ENCODE peak calls at places on chromosomes 6 and 20, in six cellular contexts. M is stomach; P is AG04449; S is GM23248; V is CD4-positive, CD25-positive, alpha-beta regulatory T cell; Y is transverse colon. B is an unnamed sample.

GRCh38 chr6:119565893-119566292 is 216.3 kb upstream of the MAN1A1 start:
- DNase-seq in Y (no peak), M (no peak), V (no peak), S (no peak), P (no peak), B (no peak)

GRCh38 chr6:7991536-7991935 is 72.7 kb downstream of the BLOC1S5 start:
- DNase-seq in Y (no peak), S (peak; percentile 9), M (no peak), P (no peak), V (no peak), B (no peak)

GRCh38 chr6:83062225-83062624 is 3.4 kb downstream of the UBE3D start:
- DNase-seq in M (no peak), V (no peak), S (peak; percentile 70), Y (no peak), P (peak; percentile 58), B (no peak)

GRCh38 chr6:135576055-135576454 is 78.5 kb upstream of the AHI1 start:
- DNase-seq in M (no peak), V (no peak), P (peak; percentile 77), Y (no peak), S (peak; percentile 82), B (no peak)

GRCh38 chr20:1528811-1529210 is 28.7 kb downstream of the SIRPD start:
- DNase-seq in V (no peak), S (peak; percentile 48), Y (no peak), P (no peak), M (no peak), B (no peak)

GRCh38 chr20:2899243-2899642 is 26.0 kb downstream of the PTPRA start:
- DNase-seq in M (no peak), P (no peak), V (no peak), Y (no peak), S (no peak), B (no peak)

GRCh38 chr20:46377532-46377931 is 28.9 kb downstream of the ELMO2 start:
- DNase-seq in V (no peak), P (no peak), M (no peak), S (no peak), Y (no peak), B (no peak)

GRCh38 chr6:22737331-22737730 is 168.0 kb downstream of the HDGFL1 start:
- DNase-seq in P (peak; percentile 38), M (no peak), Y (peak; percentile 13), V (no peak), S (peak; percentile 29), B (no peak)

GRCh38 chr6:168607272-168608112 is 166.5 kb downstream of the SMOC2 start:
- DNase-seq in S (no peak), Y (no peak), V (no peak), M (no peak), P (no peak), B (no peak)

GRCh38 chr6:62980093-62980492 is 231.2 kb upstream of the FKBP1C start:
- DNase-seq in P (no peak), Y (no peak), V (no peak), M (no peak), S (no peak), B (no peak)

GRCh38 chr20:51759769-51760510 is 8.2 kb downstream of the ATP9A start:
- DNase-seq in P (no peak), V (no peak), M (no peak), S (peak; percentile 14), Y (no peak), B (no peak)

GRCh38 chr20:16475225-16475624 is 98.0 kb downstream of the KIF16B start:
- DNase-seq in V (no peak), M (no peak), Y (no peak), S (peak; percentile 13), P (no peak), B (no peak)

GRCh38 chr20:2312876-2313275 is 17.1 kb downstream of the TGM3 start:
- DNase-seq in Y (no peak), V (no peak), P (no peak), M (no peak), S (peak; percentile 82), B (no peak)

GRCh38 chr6:41966961-41967311 is 25.3 kb upstream of the CCND3 start:
- DNase-seq in M (no peak), V (no peak), Y (no peak), S (peak; percentile 54), P (no peak), B (no peak)

GRCh38 chr6:154127638-154128037 is 88.6 kb downstream of the OPRM1 start:
- DNase-seq in V (no peak), Y (no peak), S (no peak), M (no peak), P (no peak), B (no peak)

GRCh38 chr6:32623693-32624092 is 13.5 kb upstream of the HLA-DQA1 start:
- DNase-seq in M (no peak), P (no peak), S (no peak), Y (no peak), V (no peak), B (peak; percentile 43)

GRCh38 chr6:41508479-41508878 is 37.7 kb upstream of the FOXP4 start:
- DNase-seq in Y (no peak), S (no peak), V (no peak), P (no peak), M (no peak), B (no peak)

GRCh38 chr6:16136536-16137450 is 7.9 kb downstream of the MYLIP start:
- DNase-seq in S (peak; percentile 91), Y (no peak), M (peak; percentile 40), P (no peak), V (peak; percentile 40), B (peak; percentile 54)

GRCh38 chr6:127933852-127934840 is 33.3 kb upstream of the THEMIS start:
- DNase-seq in S (no peak), V (peak; percentile 55), Y (no peak), P (no peak), M (no peak), B (peak; percentile 65)

GRCh38 chr20:32091888-32092346 is 17.6 kb upstream of the TM9SF4 start:
- DNase-seq in P (peak; percentile 16), V (peak; percentile 68), M (peak; percentile 78), S (peak; percentile 87), Y (peak; percentile 78), B (peak; percentile 69)

GRCh38 chr20:47353697-47354387 is 2.7 kb downstream of the ZMYND8 start:
- DNase-seq in M (no peak), P (no peak), V (no peak), Y (no peak), S (peak; percentile 27), B (no peak)

GRCh38 chr6:111377558-111378120 is 105.4 kb downstream of the REV3L start:
- DNase-seq in V (no peak), M (no peak), S (peak; percentile 32), P (no peak), Y (no peak), B (no peak)

GRCh38 chr6:14816106-14816864 is 429.6 kb upstream of the JARID2 start:
- DNase-seq in V (no peak), M (no peak), P (no peak), S (peak; percentile 30), Y (no peak), B (no peak)

GRCh38 chr20:400451-401275 is 7.4 kb upstream of the RBCK1 start:
- DNase-seq in P (no peak), M (no peak), V (no peak), S (peak; percentile 24), Y (no peak), B (no peak)

GRCh38 chr6:7528565-7528964 is 12.9 kb upstream of the DSP start:
- DNase-seq in V (no peak), P (peak; percentile 89), Y (no peak), M (no peak), S (peak; percentile 97), B (no peak)

GRCh38 chr6:158026054-158026900 is 44.6 kb downstream of the SYNJ2 start:
- DNase-seq in Y (peak; percentile 78), S (peak; percentile 99), V (peak; percentile 77), M (peak; percentile 70), P (peak; percentile 84), B (peak; percentile 82)

GRCh38 chr20:62309947-62310756 is 7.4 kb downstream of the ADRM1 start:
- DNase-seq in P (no peak), M (no peak), S (no peak), V (no peak), Y (no peak), B (no peak)

GRCh38 chr6:11431455-11431937 is 106.1 kb upstream of the TMEM170B start:
- DNase-seq in V (no peak), M (no peak), P (no peak), Y (no peak), S (no peak), B (no peak)

GRCh38 chr20:40628877-40629276 is 60.2 kb downstream of the MAFB start:
- DNase-seq in Y (no peak), S (no peak), M (no peak), V (no peak), P (no peak), B (no peak)

GRCh38 chr6:113969888-113970807 is 800 bp downstream of the HDAC2 start:
- DNase-seq in M (peak; percentile 61), P (no peak), Y (peak; percentile 68), V (peak; percentile 49), S (peak; percentile 72), B (peak; percentile 46)

DNA sequence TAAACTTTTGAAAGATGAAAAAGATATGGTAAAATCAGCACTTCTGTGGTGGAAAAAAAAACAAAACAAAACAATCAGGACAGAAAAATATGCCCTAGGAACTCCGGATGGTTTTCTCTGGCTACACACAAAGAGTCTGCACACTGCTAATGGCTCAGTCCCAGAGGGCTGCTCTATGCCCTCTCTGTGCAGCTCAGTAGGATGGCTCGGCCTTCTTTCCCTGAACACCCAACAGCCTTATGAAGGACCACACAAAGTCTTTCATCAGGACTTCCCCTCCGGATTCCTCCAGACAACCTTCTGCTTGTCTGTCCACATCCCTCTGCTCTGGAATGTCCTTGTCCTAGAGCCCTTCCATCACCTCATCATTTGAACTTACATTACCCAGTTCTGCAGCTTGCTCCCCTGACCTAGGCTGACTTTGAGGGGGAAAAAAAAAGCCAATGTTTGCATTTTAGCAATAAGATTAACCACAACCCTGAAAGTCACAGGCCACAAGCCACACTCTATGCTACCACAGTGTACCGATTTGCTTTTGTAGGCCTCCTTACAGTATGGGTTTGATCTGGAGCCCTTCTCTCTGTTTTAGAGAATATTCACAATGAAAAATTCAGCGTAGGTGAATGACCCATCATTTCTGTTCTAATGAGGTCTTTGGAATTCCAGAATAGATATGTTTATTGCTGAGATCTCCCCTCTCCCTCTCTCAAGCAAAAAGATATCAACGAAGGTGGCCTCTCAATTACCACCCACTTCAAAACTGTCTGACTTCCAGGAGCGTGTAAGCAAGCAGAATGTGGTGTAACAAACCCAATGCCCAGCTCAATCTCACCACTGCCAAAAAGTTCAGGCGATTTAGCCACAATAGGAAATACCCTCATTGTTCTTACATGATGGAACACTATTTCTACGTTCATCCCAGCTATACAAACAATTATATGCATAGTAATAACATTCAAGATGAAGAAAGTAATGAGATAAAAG is 164.0 kb downstream of the GMDS start:
- DNase-seq in S (no peak), P (no peak), M (no peak), V (no peak), Y (no peak), B (no peak)
- H3K4me3 ChIP-seq in S (no peak overlapping the region), P (no peak overlapping the region), M (no peak overlapping the region), V (no peak overlapping the region), Y (no peak overlapping the region), B (no peak overlapping the region)

GRCh38 chr20:10665791-10666190 is 8.0 kb downstream of the JAG1 start:
- DNase-seq in M (no peak), Y (no peak), S (no peak), V (no peak), P (no peak), B (no peak)
- H3K4me3 ChIP-seq in M (peak overlapping the region; percentile 11), Y (no peak overlapping the region), S (no peak overlapping the region), V (no peak overlapping the region), P (no peak overlapping the region), B (no peak overlapping the region)

GRCh38 chr6:21003780-21004541 is 469.7 kb downstream of the CDKAL1 start:
- DNase-seq in M (no peak), V (no peak), Y (no peak), P (no peak), S (peak; percentile 63), B (no peak)
- H3K4me3 ChIP-seq in M (no peak overlapping the region), V (no peak overlapping the region), Y (no peak overlapping the region), P (no peak overlapping the region), S (peak overlapping the region; percentile 48), B (no peak overlapping the region)

GRCh38 chr6:4023240-4023639 is 55.7 kb downstream of the FAM217A start:
- DNase-seq in V (no peak), S (peak; percentile 41), P (no peak), M (no peak), Y (no peak), B (no peak)
- H3K4me3 ChIP-seq in V (peak overlapping the region; percentile 95), S (peak overlapping the region; percentile 83), P (peak overlapping the region; percentile 97), M (peak overlapping the region; percentile 13), Y (no peak overlapping the region), B (no peak overlapping the region)

B was measured in CD4-positive, alpha-beta memory T cell.